ENCODE peak calls at places on chromosomes 1 and 21, in five cellular contexts. L is mucosa of gallbladder; Q is kidney epithelial cell; U is HFF-Myc; Z is stimulated activated CD4-positive, alpha-beta T cell treated with anti-CD3 and anti-CD28 coated beads, Interleukin-12 subunit alpha, Interleukin-12 subunit beta, amount 100 ng/mL, for 4 hours. W is an unnamed sample.

GRCh38 chr21:25464275-25464674 is 143.0 kb downstream of the MRPL39 start:
- DNase-seq in L (no peak), U (no peak), Z (no peak), Q (no peak), W (no peak)

GRCh38 chr1:78168306-78168705 is 122.5 kb downstream of the GIPC2 start:
- DNase-seq in U (no peak), L (no peak), Q (no peak), Z (no peak), W (peak)

GRCh38 chr1:204544321-204544720 is 28.1 kb downstream of the MDM4 start:
- DNase-seq in Z (no peak), L (no peak), U (no peak), Q (peak), W (peak)

GRCh38 chr1:9289090-9289534 is 3.6 kb upstream of the SPSB1 start:
- DNase-seq in Q (no peak), L (peak), Z (peak), U (peak), W (peak)

GRCh38 chr1:27049607-27050006 is 37.0 kb upstream of the TENT5B start:
- DNase-seq in U (no peak), L (no peak), Q (no peak), Z (no peak), W (no peak)

GRCh38 chr1:110106013-110106941 is 6.0 kb upstream of the UBL4B start:
- DNase-seq in Q (peak), Z (peak), U (peak), L (peak), W (peak)

GRCh38 chr21:26490771-26491170 is 82.3 kb downstream of the CYYR1 start:
- DNase-seq in Z (no peak), Q (peak), U (no peak), L (no peak), W (no peak)

GRCh38 chr1:201259476-201260235 is 23.6 kb upstream of the PKP1 start:
- DNase-seq in L (no peak), U (no peak), Q (no peak), Z (no peak), W (peak)

GRCh38 chr1:182527680-182528079 is 61.4 kb downstream of the RNASEL start:
- DNase-seq in L (no peak), U (no peak), Z (no peak), Q (no peak), W (no peak)

GRCh38 chr1:5601516-5601915 is 390.7 kb downstream of the NPHP4 start:
- DNase-seq in Q (no peak), Z (no peak), L (no peak), U (no peak), W (no peak)

GRCh38 chr1:116909511-116910378 is at the start of gene PTGFRN:
- DNase-seq in Z (peak), U (no peak), Q (no peak), L (peak), W (no peak)

GRCh38 chr1:19557609-19558051 is 72.3 kb upstream of the CAPZB start:
- DNase-seq in U (no peak), Q (no peak), Z (no peak), L (no peak), W (peak)

GRCh38 chr1:112544011-112544688 is 35.4 kb downstream of the WNT2B start:
- DNase-seq in L (no peak), U (peak), Q (peak), Z (no peak), W (peak)

GRCh38 chr1:238176441-238176840 is 285.7 kb upstream of the ZP4 start:
- DNase-seq in U (no peak), Q (no peak), Z (no peak), L (no peak), W (peak)

GRCh38 chr21:21295303-21295702 is 297.1 kb downstream of the NCAM2 start:
- DNase-seq in L (no peak), Z (no peak), U (no peak), Q (no peak), W (no peak)

GRCh38 chr1:37930246-37931142 is 16.4 kb downstream of the INPP5B start:
- DNase-seq in L (no peak), Q (no peak), U (no peak), Z (peak), W (no peak)

GRCh38 chr1:56095924-56096655 is 483.3 kb downstream of the PLPP3 start:
- DNase-seq in U (no peak), Z (no peak), L (peak), Q (no peak), W (peak)

GRCh38 chr1:43822040-43822439 is 111.6 kb upstream of the ARTN start:
- DNase-seq in L (peak), Z (no peak), Q (peak), U (peak), W (peak)

GRCh38 chr1:56196839-56197238 is 382.5 kb downstream of the PLPP3 start:
- DNase-seq in U (no peak), Q (no peak), L (no peak), Z (no peak), W (no peak)

GRCh38 chr21:35720065-35720810 is 340.1 kb downstream of the SETD4 start:
- DNase-seq in L (no peak), Q (no peak), Z (no peak), U (no peak), W (no peak)

GRCh38 chr1:55384589-55385136 is 169.5 kb upstream of the USP24 start:
- DNase-seq in Z (no peak), L (no peak), Q (no peak), U (no peak), W (no peak)

GRCh38 chr1:207026177-207026576 is 6.4 kb downstream of the C1orf116 start:
- DNase-seq in Q (no peak), L (no peak), Z (no peak), U (no peak), W (peak)

GRCh38 chr1:170063109-170063826 is 11.2 kb downstream of the KIFAP3 start:
- DNase-seq in Z (no peak), U (no peak), Q (no peak), L (no peak), W (no peak)

GRCh38 chr1:90850925-90851710 is 134.0 kb upstream of the BARHL2 start:
- DNase-seq in Q (peak), U (peak), Z (peak), L (peak), W (peak)

GRCh38 chr1:184595609-184596008 is 159.0 kb downstream of the EDEM3 start:
- DNase-seq in L (no peak), Z (no peak), Q (no peak), U (no peak), W (peak)

GRCh38 chr1:63912643-63913042 is 138.8 kb downstream of the ROR1 start:
- DNase-seq in L (no peak), Q (no peak), Z (no peak), U (no peak), W (no peak)

GRCh38 chr1:205538211-205538840 is 33.9 kb downstream of the CDK18 start:
- DNase-seq in Q (no peak), L (no peak), Z (no peak), U (no peak), W (peak)

GRCh38 chr1:26602378-26602959 is 72.9 kb downstream of the RPS6KA1 start:
- DNase-seq in Q (no peak), L (peak), U (peak), Z (no peak), W (peak)

GRCh38 chr1:43634729-43635128 is 15.2 kb upstream of the KDM4A start:
- DNase-seq in L (no peak), Q (no peak), Z (no peak), U (no peak), W (no peak)

GRCh38 chr1:186175588-186175987 is 199.5 kb downstream of the TPR start:
- DNase-seq in L (no peak), Q (no peak), Z (no peak), U (no peak), W (no peak)

GRCh38 chr1:58649555-58649954 is 50.3 kb downstream of the MYSM1 start:
- DNase-seq in U (no peak), L (no peak), Z (peak), Q (no peak), W (no peak)

GRCh38 chr1:7905262-7905661 is 35.4 kb downstream of the TNFRSF9 start:
- DNase-seq in L (no peak), U (no peak), Q (no peak), Z (no peak), W (no peak)